ENCODE peak calls at places on chromosomes 3 and 15, in six cellular contexts. One of them, this sample, is unnamed.

GRCh38 chr3:72141264-72141663 is 356.3 kb upstream of the PROK2 start:
- ATAC-seq in A549: no peak
- ATAC-seq in GM12878: peak
- ATAC-seq in upper lobe of left lung: no peak
- ATAC-seq in HepG2: no peak
- ATAC-seq in K562: no peak
- ATAC-seq in this sample: no peak

GRCh38 chr3:42052867-42053351 is 38.2 kb upstream of the TRAK1 start:
- ATAC-seq in A549: peak
- ATAC-seq in GM12878: no peak
- ATAC-seq in upper lobe of left lung: no peak
- ATAC-seq in HepG2: peak
- ATAC-seq in K562: no peak
- ATAC-seq in this sample: peak

GRCh38 chr3:160697628-160698382 is 20.8 kb downstream of the ARL14 start:
- ATAC-seq in A549: no peak
- ATAC-seq in GM12878: peak
- ATAC-seq in upper lobe of left lung: no peak
- ATAC-seq in HepG2: no peak
- ATAC-seq in K562: no peak
- ATAC-seq in this sample: no peak

GRCh38 chr3:39849992-39850706 is 40.7 kb downstream of the MYRIP start:
- ATAC-seq in A549: no peak
- ATAC-seq in GM12878: no peak
- ATAC-seq in upper lobe of left lung: no peak
- ATAC-seq in HepG2: no peak
- ATAC-seq in K562: no peak
- ATAC-seq in this sample: no peak

GRCh38 chr15:48954538-48954937 is 9.2 kb downstream of the SHC4 start:
- ATAC-seq in A549: no peak
- ATAC-seq in GM12878: no peak
- ATAC-seq in upper lobe of left lung: no peak
- ATAC-seq in HepG2: no peak
- ATAC-seq in K562: no peak
- ATAC-seq in this sample: no peak

GRCh38 chr3:165653130-165653778 is 184.0 kb downstream of the BCHE start:
- ATAC-seq in A549: no peak
- ATAC-seq in GM12878: no peak
- ATAC-seq in upper lobe of left lung: no peak
- ATAC-seq in HepG2: no peak
- ATAC-seq in K562: no peak
- ATAC-seq in this sample: no peak

GRCh38 chr15:94080416-94080815 is 150.9 kb upstream of the MCTP2 start:
- ATAC-seq in A549: no peak
- ATAC-seq in GM12878: peak
- ATAC-seq in upper lobe of left lung: peak
- ATAC-seq in HepG2: no peak
- ATAC-seq in K562: no peak
- ATAC-seq in this sample: peak

GRCh38 chr3:187922704-187923393 is 177.6 kb upstream of the BCL6 start:
- ATAC-seq in A549: no peak
- ATAC-seq in GM12878: no peak
- ATAC-seq in upper lobe of left lung: no peak
- ATAC-seq in HepG2: no peak
- ATAC-seq in K562: no peak
- ATAC-seq in this sample: no peak

GRCh38 chr3:52873433-52874159 is 23.8 kb downstream of the STIMATE start:
- ATAC-seq in A549: peak
- ATAC-seq in GM12878: no peak
- ATAC-seq in upper lobe of left lung: no peak
- ATAC-seq in HepG2: no peak
- ATAC-seq in K562: peak
- ATAC-seq in this sample: no peak

GRCh38 chr15:26171266-26171665 is 308.1 kb upstream of the ATP10A start:
- ATAC-seq in A549: no peak
- ATAC-seq in GM12878: no peak
- ATAC-seq in upper lobe of left lung: no peak
- ATAC-seq in HepG2: no peak
- ATAC-seq in K562: no peak
- ATAC-seq in this sample: no peak

GRCh38 chr3:98574157-98574556 is 19.3 kb downstream of the CPOX start:
- ATAC-seq in A549: no peak
- ATAC-seq in GM12878: peak
- ATAC-seq in upper lobe of left lung: no peak
- ATAC-seq in HepG2: no peak
- ATAC-seq in K562: peak
- ATAC-seq in this sample: no peak

GRCh38 chr15:62163847-62164499 is 1.1 kb downstream of the C2CD4B start:
- ATAC-seq in A549: peak
- ATAC-seq in GM12878: no peak
- ATAC-seq in upper lobe of left lung: peak
- ATAC-seq in HepG2: peak
- ATAC-seq in K562: no peak
- ATAC-seq in this sample: peak

GRCh38 chr3:120602682-120603081 is 6.5 kb downstream of the NDUFB4 start:
- ATAC-seq in A549: no peak
- ATAC-seq in GM12878: no peak
- ATAC-seq in upper lobe of left lung: no peak
- ATAC-seq in HepG2: no peak
- ATAC-seq in K562: peak
- ATAC-seq in this sample: no peak

DNA sequence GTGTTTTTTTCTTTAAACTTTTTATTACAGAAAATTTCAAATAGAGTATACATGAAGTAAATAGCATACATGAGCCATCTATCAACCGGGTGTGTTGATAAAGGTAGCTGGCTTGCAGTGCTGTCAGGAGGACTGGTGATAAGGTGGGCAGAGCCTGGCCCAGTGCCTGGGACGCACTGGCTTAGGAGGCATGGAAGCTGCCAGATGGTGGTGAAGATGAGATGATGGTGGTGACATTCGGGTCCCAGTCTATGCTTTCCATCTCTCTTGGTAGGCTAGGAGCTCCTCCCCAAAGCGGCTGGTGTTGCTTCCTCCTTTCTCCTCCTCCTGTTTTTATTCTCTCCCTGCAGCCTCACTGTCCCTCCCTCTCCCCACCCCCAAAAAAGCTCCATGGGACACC is 101.7 kb downstream of the ADCY5 start:
- ATAC-seq in A549: no peak
- ATAC-seq in GM12878: no peak
- ATAC-seq in upper lobe of left lung: no peak
- ATAC-seq in HepG2: no peak
- ATAC-seq in K562: no peak
- ATAC-seq in this sample: no peak
- H3K27ac ChIP-seq in A549: no peak
- H3K27ac ChIP-seq in GM12878: no peak
- H3K27ac ChIP-seq in upper lobe of left lung: no peak
- H3K27ac ChIP-seq in HepG2: no peak
- H3K27ac ChIP-seq in K562: no peak
- H3K27ac ChIP-seq in this sample: peak

DNA sequence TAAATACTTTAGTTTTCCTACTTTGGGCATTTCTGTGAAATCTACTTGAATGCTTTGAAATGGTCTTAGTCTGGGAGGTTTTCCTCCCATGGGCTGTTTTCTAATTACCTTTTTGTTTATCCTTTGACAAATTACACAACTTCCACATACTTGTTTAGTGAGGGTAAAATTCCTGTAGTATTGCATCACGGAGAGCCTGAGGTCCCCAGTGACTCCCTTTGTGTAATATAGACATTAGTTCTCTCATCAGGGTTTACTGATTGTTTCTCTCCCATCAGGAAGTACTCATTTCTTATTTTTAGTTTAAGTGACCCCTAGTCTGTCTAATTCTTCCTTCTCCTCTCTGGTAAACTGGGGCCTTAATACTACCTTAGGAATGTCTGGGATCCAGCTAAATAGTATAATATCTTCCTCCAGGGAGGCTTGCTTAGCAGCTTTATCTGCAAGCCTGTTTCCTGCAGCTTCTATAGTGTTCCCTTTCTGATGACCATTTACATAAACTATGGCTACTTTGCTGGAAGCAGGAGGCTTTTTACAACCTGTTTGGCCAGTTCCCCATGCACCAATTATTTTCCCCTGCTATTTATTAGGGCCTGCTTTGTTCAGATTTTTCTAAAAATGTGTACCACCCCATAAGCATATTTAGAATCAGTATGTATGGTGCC is 87.2 kb upstream of the XCR1 start:
- ATAC-seq in A549: no peak
- ATAC-seq in GM12878: no peak
- ATAC-seq in upper lobe of left lung: peak
- ATAC-seq in HepG2: peak
- ATAC-seq in K562: no peak
- ATAC-seq in this sample: peak
- TF ChIP-seq EP300 in A549: no peak
- TF ChIP-seq EP300 in GM12878: no peak
- TF ChIP-seq EP300 in upper lobe of left lung: no peak
- TF ChIP-seq EP300 in HepG2: no peak
- TF ChIP-seq EP300 in K562: no peak
- TF ChIP-seq EP300 in this sample: no peak

DNA sequence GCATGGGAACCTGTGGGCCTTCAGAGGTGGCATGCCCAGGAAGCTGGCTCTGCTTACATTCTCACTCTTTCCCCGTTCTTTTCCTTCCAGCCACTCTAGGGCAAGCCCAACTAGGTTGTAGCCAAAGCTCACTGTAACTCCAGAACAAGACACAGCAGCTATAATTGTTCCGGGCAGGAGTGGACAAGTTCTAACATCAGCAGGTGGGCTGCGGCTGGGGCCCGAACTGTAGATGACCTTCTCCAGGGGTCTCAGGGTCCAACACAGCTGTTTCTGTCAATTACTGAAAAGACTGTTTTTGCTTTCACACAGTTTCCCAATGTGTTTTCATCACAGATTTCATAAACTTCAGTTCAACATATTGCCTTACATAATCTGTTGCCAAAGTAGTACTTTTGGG is 11.5 kb downstream of the RASGRP1 start:
- ATAC-seq in A549: no peak
- ATAC-seq in GM12878: no peak
- ATAC-seq in upper lobe of left lung: no peak
- ATAC-seq in HepG2: no peak
- ATAC-seq in K562: no peak
- ATAC-seq in this sample: no peak
- H3K27ac ChIP-seq in A549: no peak
- H3K27ac ChIP-seq in GM12878: peak
- H3K27ac ChIP-seq in upper lobe of left lung: no peak
- H3K27ac ChIP-seq in HepG2: no peak
- H3K27ac ChIP-seq in K562: no peak
- H3K27ac ChIP-seq in this sample: no peak

GRCh38 chr3:56923546-56924224 is 121.9 kb upstream of the ARHGEF3 start:
- ATAC-seq in A549: peak
- ATAC-seq in GM12878: no peak
- ATAC-seq in upper lobe of left lung: peak
- ATAC-seq in HepG2: no peak
- ATAC-seq in K562: no peak
- ATAC-seq in this sample: peak
- TF ChIP-seq EP300 in A549: no peak
- TF ChIP-seq EP300 in GM12878: no peak
- TF ChIP-seq EP300 in upper lobe of left lung: peak
- TF ChIP-seq EP300 in HepG2: no peak
- TF ChIP-seq EP300 in K562: no peak
- TF ChIP-seq EP300 in this sample: no peak

DNA sequence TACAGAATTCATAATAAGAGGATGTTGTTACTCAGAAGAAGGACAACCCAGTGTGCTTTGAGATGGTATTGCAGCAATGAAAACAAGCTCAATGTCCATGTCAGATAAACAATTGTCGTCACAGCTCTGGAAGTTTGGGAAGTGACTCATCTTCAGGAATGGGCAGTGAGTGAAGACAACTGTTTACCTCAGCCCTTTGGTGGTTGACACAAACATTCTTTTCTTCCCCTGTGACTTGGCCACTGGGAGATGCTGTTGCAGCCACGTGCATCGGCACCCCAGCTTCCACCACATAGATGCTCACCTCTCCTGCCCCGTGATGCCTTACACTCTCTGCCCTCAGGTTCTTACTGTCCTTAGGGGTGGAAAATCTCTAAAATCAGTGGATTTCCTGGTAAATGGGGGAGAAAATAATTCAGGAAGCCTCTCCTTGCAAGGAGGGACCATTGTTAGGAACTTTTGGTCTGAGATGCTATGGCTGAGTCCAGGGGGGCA is 114.1 kb upstream of the GALNT15 start:
- ATAC-seq in A549: peak
- ATAC-seq in GM12878: no peak
- ATAC-seq in upper lobe of left lung: peak
- ATAC-seq in HepG2: peak
- ATAC-seq in K562: no peak
- ATAC-seq in this sample: peak
- H3K27ac ChIP-seq in A549: peak
- H3K27ac ChIP-seq in GM12878: no peak
- H3K27ac ChIP-seq in upper lobe of left lung: peak
- H3K27ac ChIP-seq in HepG2: peak
- H3K27ac ChIP-seq in K562: no peak
- H3K27ac ChIP-seq in this sample: peak

DNA sequence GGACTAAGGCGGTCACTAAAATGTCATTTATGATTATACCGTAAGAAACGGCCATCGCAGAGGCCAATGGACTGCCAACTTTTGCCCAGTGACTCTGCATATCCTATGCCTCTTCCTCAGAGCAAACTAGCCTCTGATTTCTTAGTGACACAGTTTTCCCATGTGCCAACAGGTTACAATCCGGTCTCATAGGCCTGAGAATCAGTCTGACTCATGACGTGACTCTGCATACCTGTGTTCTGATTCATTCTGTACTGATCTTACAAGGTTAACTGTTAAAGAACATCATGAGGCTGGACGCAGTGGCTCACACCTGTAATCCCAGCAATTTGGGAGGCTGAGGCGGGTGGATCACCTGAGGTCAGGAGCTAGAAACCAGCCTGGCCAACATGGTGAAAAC is 17.8 kb downstream of the RUBCN start:
- ATAC-seq in A549: peak
- ATAC-seq in GM12878: no peak
- ATAC-seq in upper lobe of left lung: no peak
- ATAC-seq in HepG2: no peak
- ATAC-seq in K562: no peak
- ATAC-seq in this sample: peak
- TF ChIP-seq EP300 in A549: no peak
- TF ChIP-seq EP300 in GM12878: no peak
- TF ChIP-seq EP300 in upper lobe of left lung: no peak
- TF ChIP-seq EP300 in HepG2: no peak
- TF ChIP-seq EP300 in K562: no peak
- TF ChIP-seq EP300 in this sample: no peak

DNA sequence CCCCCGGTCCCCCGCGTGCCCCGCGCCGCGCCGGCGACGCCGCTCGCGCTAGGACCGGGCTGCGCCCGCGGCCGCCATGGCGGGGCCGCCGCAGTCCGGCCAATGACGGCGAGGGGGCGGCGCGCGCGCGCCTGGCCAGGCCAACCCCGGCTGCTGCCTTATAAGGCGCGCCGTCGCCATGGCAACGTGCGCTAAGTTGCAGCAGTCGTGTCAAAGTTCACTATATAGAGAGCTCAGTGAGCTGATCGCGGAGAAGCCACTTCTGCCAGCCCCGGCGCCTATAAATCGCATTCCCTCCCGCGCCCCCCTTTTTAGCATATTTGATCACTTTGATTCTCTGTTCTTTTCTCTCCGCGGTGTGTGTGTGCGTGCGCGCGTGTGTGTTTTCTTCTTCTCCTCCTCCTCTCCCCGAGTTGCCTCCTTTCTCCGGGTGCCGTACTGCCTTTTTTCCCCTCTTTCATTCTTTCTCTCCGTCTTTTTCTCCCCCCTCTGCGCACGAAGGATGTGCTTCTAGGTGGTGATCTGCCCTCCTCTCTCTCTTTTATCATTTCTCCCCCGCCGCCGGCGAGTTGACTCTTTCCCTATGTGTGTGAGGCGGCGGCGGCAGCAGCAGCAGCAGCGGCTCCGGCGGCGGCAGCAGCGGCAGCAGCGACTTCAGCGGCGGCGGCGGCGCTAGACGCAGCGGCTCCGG is at the start of gene NR2F2:
- ATAC-seq in A549: peak
- ATAC-seq in GM12878: peak
- ATAC-seq in upper lobe of left lung: peak
- ATAC-seq in HepG2: peak
- ATAC-seq in K562: peak
- ATAC-seq in this sample: peak
- H3K27ac ChIP-seq in A549: peak
- H3K27ac ChIP-seq in GM12878: no peak
- H3K27ac ChIP-seq in upper lobe of left lung: peak
- H3K27ac ChIP-seq in HepG2: peak
- H3K27ac ChIP-seq in K562: peak
- H3K27ac ChIP-seq in this sample: peak